ENCODE peak calls at places on chromosomes 6 and 20, in six cellular contexts. O, G, V, I, Z and D are unnamed samples.
A peak's percentile ranks its signal among the peaks of the same experiment; 100 is the strongest.

GRCh38 chr20:47773381-47773786 is 11.9 kb downstream of the SULF2 start:
- DNase-seq in O (no peak), G (no peak), V (no peak), I (no peak), Z (no peak), D (no peak)

GRCh38 chr6:152673233-152673632 is 24.5 kb upstream of the MYCT1 start:
- DNase-seq in O (no peak), G (no peak), V (no peak), I (no peak), Z (no peak), D (no peak)

GRCh38 chr20:58871533-58872102 is 19.1 kb downstream of the GNAS start:
- DNase-seq in O (no peak), G (no peak), V (no peak), I (no peak), Z (no peak), D (no peak)

GRCh38 chr20:25090492-25091429 is 8.8 kb upstream of the VSX1 start:
- DNase-seq in O (peak; percentile 37), G (no peak), V (peak; percentile 73), I (peak; percentile 90), Z (no peak), D (no peak)

GRCh38 chr6:89360415-89360999 is 8.0 kb upstream of the UBE2J1 start:
- DNase-seq in O (no peak), G (peak; percentile 18), V (no peak), I (no peak), Z (no peak), D (no peak)

GRCh38 chr6:23175391-23175790 is 606.0 kb downstream of the HDGFL1 start:
- DNase-seq in O (no peak), G (peak; percentile 84), V (no peak), I (no peak), Z (no peak), D (no peak)

GRCh38 chr6:15254074-15254975 is 8.5 kb downstream of the JARID2 start:
- DNase-seq in O (no peak), G (peak; percentile 33), V (no peak), I (no peak), Z (peak; percentile 36), D (peak; percentile 57)

GRCh38 chr20:1457992-1458391 is 8.7 kb downstream of the NSFL1C start:
- DNase-seq in O (no peak), G (no peak), V (no peak), I (no peak), Z (no peak), D (no peak)

GRCh38 chr6:14305131-14305530 is 187.6 kb downstream of the CD83 start:
- DNase-seq in O (peak; percentile 9), G (no peak), V (no peak), I (no peak), Z (no peak), D (no peak)

GRCh38 chr20:15176929-15177328 is 839.5 kb upstream of the FLRT3 start:
- DNase-seq in O (no peak), G (no peak), V (no peak), I (no peak), Z (no peak), D (no peak)

GRCh38 chr6:112269165-112269564 is 14.8 kb upstream of the LAMA4 start:
- DNase-seq in O (no peak), G (no peak), V (no peak), I (no peak), Z (no peak), D (no peak)

GRCh38 chr6:107534762-107535161 is 44.8 kb downstream of the SOBP start:
- DNase-seq in O (no peak), G (no peak), V (no peak), I (no peak), Z (no peak), D (no peak)